ENCODE peak calls at places on chromosomes 5 and 9, in four cellular contexts. A is colonic mucosa, S is HEK293T, P is nephron progenitor cell. V is an unnamed sample.

GRCh38 chr9:87342743-87343142 is 154.9 kb upstream of the DAPK1 start:
- DNase-seq in P (no peak), A (no peak), S (no peak), V (no peak)

GRCh38 chr5:142484821-142485387 is 160.1 kb upstream of the SPRY4 start:
- DNase-seq in P (no peak), S (no peak), A (no peak), V (no peak)

GRCh38 chr9:17731308-17731707 is 152.4 kb downstream of the SH3GL2 start:
- DNase-seq in S (no peak), P (no peak), A (no peak), V (no peak)

GRCh38 chr9:136881691-136882108 is 4.6 kb upstream of the TRAF2 start:
- DNase-seq in P (no peak), A (no peak), S (no peak), V (no peak)

GRCh38 chr5:155050384-155051019 is 36.9 kb downstream of the KIF4B start:
- DNase-seq in P (no peak), A (no peak), S (no peak), V (no peak)

GRCh38 chr5:142323480-142324376 is 1.1 kb downstream of the SPRY4 start:
- DNase-seq in P (peak; percentile 54), S (no peak), A (peak; percentile 75), V (peak; percentile 11)

GRCh38 chr5:180718810-180719453 is 20.9 kb downstream of the OR2Y1 start:
- DNase-seq in S (peak; percentile 53), A (no peak), P (peak; percentile 27), V (peak; percentile 24)

GRCh38 chr9:129609486-129610192 is 11.3 kb downstream of the C9orf50 start:
- DNase-seq in P (peak; percentile 51), S (no peak), A (peak; percentile 76), V (no peak)

GRCh38 chr5:113269023-113269997 is 165.5 kb downstream of the TSSK1B start:
- DNase-seq in S (no peak), A (no peak), P (no peak), V (no peak)

GRCh38 chr9:4334439-4334838 is 34.6 kb upstream of the GLIS3 start:
- DNase-seq in P (no peak), A (peak; percentile 29), S (no peak), V (no peak)

GRCh38 chr5:127042593-127042992 is 12.2 kb upstream of the MARCHF3 start:
- DNase-seq in A (no peak), S (no peak), P (no peak), V (no peak)

GRCh38 chr5:163565931-163566608 is 60.7 kb downstream of the MAT2B start:
- DNase-seq in P (peak; percentile 43), S (no peak), A (peak; percentile 27), V (no peak)

GRCh38 chr5:71482132-71482531 is 26.7 kb downstream of the BDP1 start:
- DNase-seq in A (peak; percentile 64), P (no peak), S (no peak), V (no peak)

GRCh38 chr5:88298425-88298824 is 29.8 kb upstream of the TMEM161B start:
- DNase-seq in S (no peak), A (no peak), P (no peak), V (no peak)

GRCh38 chr9:81565144-81565543 is 124.2 kb downstream of the TLE1 start:
- DNase-seq in S (no peak), P (no peak), A (peak; percentile 64), V (no peak)

GRCh38 chr5:143041972-143042770 is 272.0 kb downstream of the ARHGAP26 start:
- DNase-seq in S (no peak), P (no peak), A (no peak), V (no peak)

GRCh38 chr5:127968998-127969397 is 114.6 kb upstream of the SLC12A2 start:
- DNase-seq in A (no peak), P (no peak), S (no peak), V (no peak)

GRCh38 chr9:134442087-134442470 is 115.8 kb downstream of the RXRA start:
- DNase-seq in S (no peak), P (no peak), A (no peak), V (no peak)

GRCh38 chr5:30197662-30198061 is 995.8 kb upstream of the CDH6 start:
- DNase-seq in S (no peak), P (no peak), A (no peak), V (no peak)

V was measured in neuronal stem cell.